ENCODE peak calls at places on chromosomes 3 and 15, in six cellular contexts. One of them, this sample, is unnamed.

GRCh38 chr3:69320867-69321266 is 65.0 kb downstream of the FRMD4B start:
- DNase-seq in IMR-90: no peak
- DNase-seq in H1: no peak
- DNase-seq in H9: no peak
- DNase-seq in trophoblast cell: peak
- DNase-seq in neuronal stem cell: no peak
- DNase-seq in this sample: no peak

GRCh38 chr3:24352893-24353553 is 141.6 kb downstream of the THRB start:
- DNase-seq in IMR-90: no peak
- DNase-seq in H1: no peak
- DNase-seq in H9: no peak
- DNase-seq in trophoblast cell: no peak
- DNase-seq in neuronal stem cell: no peak
- DNase-seq in this sample: no peak

GRCh38 chr3:143222505-143222904 is 102.9 kb downstream of the CHST2 start:
- DNase-seq in IMR-90: no peak
- DNase-seq in H1: no peak
- DNase-seq in H9: no peak
- DNase-seq in trophoblast cell: no peak
- DNase-seq in neuronal stem cell: no peak
- DNase-seq in this sample: peak

GRCh38 chr3:178159691-178160090 is 376.5 kb upstream of the KCNMB2 start:
- DNase-seq in IMR-90: no peak
- DNase-seq in H1: no peak
- DNase-seq in H9: no peak
- DNase-seq in trophoblast cell: no peak
- DNase-seq in neuronal stem cell: peak
- DNase-seq in this sample: no peak

GRCh38 chr15:30001592-30001991 is 81.2 kb upstream of the GOLGA8J start:
- DNase-seq in IMR-90: no peak
- DNase-seq in H1: no peak
- DNase-seq in H9: no peak
- DNase-seq in trophoblast cell: no peak
- DNase-seq in neuronal stem cell: no peak
- DNase-seq in this sample: no peak

GRCh38 chr3:128867200-128868125 is 12.0 kb upstream of the ACAD9 start:
- DNase-seq in IMR-90: no peak
- DNase-seq in H1: no peak
- DNase-seq in H9: no peak
- DNase-seq in trophoblast cell: peak
- DNase-seq in neuronal stem cell: no peak
- DNase-seq in this sample: peak

GRCh38 chr15:45157056-45157455 is 27.3 kb downstream of the DUOX1 start:
- DNase-seq in IMR-90: peak
- DNase-seq in H1: no peak
- DNase-seq in H9: no peak
- DNase-seq in trophoblast cell: no peak
- DNase-seq in neuronal stem cell: no peak
- DNase-seq in this sample: peak

GRCh38 chr3:11498646-11499045 is 145.1 kb downstream of the VGLL4 start:
- DNase-seq in IMR-90: peak
- DNase-seq in H1: no peak
- DNase-seq in H9: no peak
- DNase-seq in trophoblast cell: peak
- DNase-seq in neuronal stem cell: no peak
- DNase-seq in this sample: peak

GRCh38 chr3:41101231-41101630 is 98.1 kb upstream of the CTNNB1 start:
- DNase-seq in IMR-90: no peak
- DNase-seq in H1: no peak
- DNase-seq in H9: no peak
- DNase-seq in trophoblast cell: no peak
- DNase-seq in neuronal stem cell: no peak
- DNase-seq in this sample: no peak

GRCh38 chr3:13019706-13020105 is 53.5 kb downstream of the IQSEC1 start:
- DNase-seq in IMR-90: no peak
- DNase-seq in H1: no peak
- DNase-seq in H9: no peak
- DNase-seq in trophoblast cell: no peak
- DNase-seq in neuronal stem cell: no peak
- DNase-seq in this sample: no peak

GRCh38 chr15:35616436-35617271 is 70.7 kb upstream of the DPH6 start:
- DNase-seq in IMR-90: peak
- DNase-seq in H1: no peak
- DNase-seq in H9: no peak
- DNase-seq in trophoblast cell: no peak
- DNase-seq in neuronal stem cell: no peak
- DNase-seq in this sample: peak

GRCh38 chr15:66703540-66703941 is 1.5 kb downstream of the SMAD6 start:
- DNase-seq in IMR-90: peak
- DNase-seq in H1: no peak
- DNase-seq in H9: no peak
- DNase-seq in trophoblast cell: peak
- DNase-seq in neuronal stem cell: no peak
- DNase-seq in this sample: peak

GRCh38 chr3:53795176-53795575 is 51.0 kb downstream of the CHDH start:
- DNase-seq in IMR-90: no peak
- DNase-seq in H1: no peak
- DNase-seq in H9: no peak
- DNase-seq in trophoblast cell: no peak
- DNase-seq in neuronal stem cell: no peak
- DNase-seq in this sample: no peak

GRCh38 chr15:73800662-73801345 is 47.7 kb upstream of the INSYN1 start:
- DNase-seq in IMR-90: peak
- DNase-seq in H1: no peak
- DNase-seq in H9: no peak
- DNase-seq in trophoblast cell: no peak
- DNase-seq in neuronal stem cell: no peak
- DNase-seq in this sample: peak

GRCh38 chr3:55203486-55204010 is 275.7 kb upstream of the LRTM1 start:
- DNase-seq in IMR-90: peak
- DNase-seq in H1: no peak
- DNase-seq in H9: no peak
- DNase-seq in trophoblast cell: no peak
- DNase-seq in neuronal stem cell: no peak
- DNase-seq in this sample: no peak

GRCh38 chr15:23855260-23855659 is 168.2 kb upstream of the NDN start:
- DNase-seq in IMR-90: no peak
- DNase-seq in H1: no peak
- DNase-seq in H9: no peak
- DNase-seq in trophoblast cell: no peak
- DNase-seq in neuronal stem cell: no peak
- DNase-seq in this sample: peak

GRCh38 chr15:73273181-73274002 is 95.4 kb downstream of the HCN4 start:
- DNase-seq in IMR-90: peak
- DNase-seq in H1: peak
- DNase-seq in H9: peak
- DNase-seq in trophoblast cell: peak
- DNase-seq in neuronal stem cell: peak
- DNase-seq in this sample: peak

GRCh38 chr3:153138267-153139210 is 23.5 kb upstream of the RAP2B start:
- DNase-seq in IMR-90: peak
- DNase-seq in H1: no peak
- DNase-seq in H9: peak
- DNase-seq in trophoblast cell: peak
- DNase-seq in neuronal stem cell: no peak
- DNase-seq in this sample: peak

GRCh38 chr3:18862077-18862476 is 286.2 kb upstream of the KCNH8 start:
- DNase-seq in IMR-90: no peak
- DNase-seq in H1: no peak
- DNase-seq in H9: no peak
- DNase-seq in trophoblast cell: no peak
- DNase-seq in neuronal stem cell: no peak
- DNase-seq in this sample: no peak

GRCh38 chr15:101158166-101159095 is 93.4 kb downstream of the CHSY1 start:
- DNase-seq in IMR-90: no peak
- DNase-seq in H1: no peak
- DNase-seq in H9: no peak
- DNase-seq in trophoblast cell: no peak
- DNase-seq in neuronal stem cell: no peak
- DNase-seq in this sample: no peak

GRCh38 chr15:40283615-40284306 is 897 bp upstream of the ANKRD63 start:
- DNase-seq in IMR-90: no peak
- DNase-seq in H1: no peak
- DNase-seq in H9: no peak
- DNase-seq in trophoblast cell: no peak
- DNase-seq in neuronal stem cell: no peak
- DNase-seq in this sample: no peak

GRCh38 chr3:39981547-39982184 is 172.3 kb downstream of the MYRIP start:
- DNase-seq in IMR-90: no peak
- DNase-seq in H1: no peak
- DNase-seq in H9: no peak
- DNase-seq in trophoblast cell: no peak
- DNase-seq in neuronal stem cell: no peak
- DNase-seq in this sample: no peak
- H3K14ac ChIP-seq in IMR-90: no peak
- H3K14ac ChIP-seq in H1: no peak
- H3K14ac ChIP-seq in H9: no peak
- H3K14ac ChIP-seq in trophoblast cell: no peak
- H3K14ac ChIP-seq in neuronal stem cell: no peak
- H3K14ac ChIP-seq in this sample: no peak

GRCh38 chr15:42547926-42548257 is 701 bp downstream of the LRRC57 start:
- DNase-seq in IMR-90: peak
- DNase-seq in H1: no peak
- DNase-seq in H9: no peak
- DNase-seq in trophoblast cell: no peak
- DNase-seq in neuronal stem cell: no peak
- DNase-seq in this sample: no peak

GRCh38 chr15:42549782-42550392 is 1.2 kb downstream of the HAUS2 start:
- DNase-seq in IMR-90: no peak
- DNase-seq in H1: no peak
- DNase-seq in H9: no peak
- DNase-seq in trophoblast cell: no peak
- DNase-seq in neuronal stem cell: no peak
- DNase-seq in this sample: no peak

GRCh38 chr15:42548258-42549051 is at the start of the genes HAUS2 and LRRC57:
- DNase-seq in IMR-90: peak
- DNase-seq in H1: peak
- DNase-seq in H9: peak
- DNase-seq in trophoblast cell: peak
- DNase-seq in neuronal stem cell: peak
- DNase-seq in this sample: peak

GRCh38 chr15:42549052-42549491 is 434 bp downstream of the HAUS2 start:
- DNase-seq in IMR-90: peak
- DNase-seq in H1: no peak
- DNase-seq in H9: no peak
- DNase-seq in trophoblast cell: peak
- DNase-seq in neuronal stem cell: no peak
- DNase-seq in this sample: peak

DNA sequence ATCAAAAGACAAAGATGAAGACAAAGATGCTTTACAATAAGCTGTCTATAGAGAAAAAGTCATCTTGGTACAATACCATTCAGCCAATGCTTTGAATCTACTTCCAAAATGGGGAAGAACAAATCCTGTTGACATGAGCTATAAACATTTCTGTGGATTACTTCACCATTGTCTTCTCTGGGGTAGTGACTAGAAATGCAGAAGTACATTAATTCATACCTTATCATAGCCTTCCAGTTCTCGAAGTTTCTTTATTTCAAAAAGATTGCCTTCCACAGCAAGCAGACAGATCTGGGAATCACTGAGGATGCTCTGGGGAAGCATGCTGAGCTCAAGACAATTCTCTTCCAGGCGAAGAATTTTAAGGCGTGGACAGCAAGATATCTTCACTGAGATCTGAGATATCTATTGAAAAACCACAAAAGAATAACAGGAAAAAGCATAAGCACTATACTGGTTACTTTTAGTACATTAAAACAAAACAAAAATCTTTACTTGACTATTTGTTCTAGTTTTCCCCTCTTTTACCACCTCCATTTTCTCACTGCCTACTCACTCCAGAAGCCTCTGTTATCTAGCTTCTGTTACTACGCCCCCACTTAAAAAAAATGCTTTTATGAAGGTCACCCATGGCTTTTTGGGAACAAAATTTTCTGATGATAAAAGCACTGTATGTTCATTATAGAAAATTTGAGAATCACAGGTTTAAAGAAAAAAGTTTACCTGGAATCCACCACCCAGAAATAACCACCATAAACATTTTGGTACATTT is 3.5 kb downstream of the LRRC57 start:
- DNase-seq in IMR-90: no peak
- DNase-seq in H1: no peak
- DNase-seq in H9: no peak
- DNase-seq in trophoblast cell: no peak
- DNase-seq in neuronal stem cell: no peak
- DNase-seq in this sample: peak
- H3K14ac ChIP-seq in IMR-90: no peak
- H3K14ac ChIP-seq in H1: no peak
- H3K14ac ChIP-seq in H9: no peak
- H3K14ac ChIP-seq in trophoblast cell: no peak
- H3K14ac ChIP-seq in neuronal stem cell: no peak
- H3K14ac ChIP-seq in this sample: no peak

DNA sequence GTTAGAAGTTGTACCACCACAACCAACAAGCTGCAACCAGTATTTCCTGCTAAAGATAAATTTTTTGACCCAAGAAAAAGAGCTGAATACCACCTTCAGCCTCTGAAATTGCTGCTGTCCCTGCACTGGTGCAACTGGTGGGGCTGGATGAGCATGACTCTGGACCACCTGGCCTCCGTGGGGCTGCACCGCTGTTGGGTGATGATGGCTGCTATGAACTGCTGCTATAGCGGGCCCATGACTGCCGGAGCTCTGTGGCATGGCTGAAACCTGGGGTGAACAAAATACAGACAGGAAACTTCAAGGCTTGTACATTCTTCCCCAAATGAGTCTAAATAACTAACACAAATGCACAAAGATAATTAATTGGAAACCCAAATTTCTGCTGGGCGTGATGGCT is 28.9 kb downstream of the SIN3A start:
- DNase-seq in IMR-90: no peak
- DNase-seq in H1: no peak
- DNase-seq in H9: no peak
- DNase-seq in trophoblast cell: no peak
- DNase-seq in neuronal stem cell: no peak
- DNase-seq in this sample: no peak
- H3K14ac ChIP-seq in IMR-90: no peak
- H3K14ac ChIP-seq in H1: no peak
- H3K14ac ChIP-seq in H9: no peak
- H3K14ac ChIP-seq in trophoblast cell: no peak
- H3K14ac ChIP-seq in neuronal stem cell: no peak
- H3K14ac ChIP-seq in this sample: no peak

GRCh38 chr15:78323693-78324092 is 16.5 kb upstream of the CRABP1 start:
- DNase-seq in IMR-90: no peak
- DNase-seq in H1: no peak
- DNase-seq in H9: no peak
- DNase-seq in trophoblast cell: no peak
- DNase-seq in neuronal stem cell: no peak
- DNase-seq in this sample: no peak

GRCh38 chr15:78327442-78327841 is 12.7 kb upstream of the CRABP1 start:
- DNase-seq in IMR-90: no peak
- DNase-seq in H1: no peak
- DNase-seq in H9: no peak
- DNase-seq in trophoblast cell: no peak
- DNase-seq in neuronal stem cell: no peak
- DNase-seq in this sample: no peak

GRCh38 chr15:78322724-78323395 is 17.3 kb upstream of the CRABP1 start:
- DNase-seq in IMR-90: no peak
- DNase-seq in H1: no peak
- DNase-seq in H9: no peak
- DNase-seq in trophoblast cell: no peak
- DNase-seq in neuronal stem cell: no peak
- DNase-seq in this sample: no peak

GRCh38 chr15:78322243-78322642 is 17.9 kb upstream of the CRABP1 start:
- DNase-seq in IMR-90: peak
- DNase-seq in H1: no peak
- DNase-seq in H9: peak
- DNase-seq in trophoblast cell: no peak
- DNase-seq in neuronal stem cell: no peak
- DNase-seq in this sample: peak

GRCh38 chr15:78325092-78325843 is 14.9 kb upstream of the CRABP1 start:
- DNase-seq in IMR-90: peak
- DNase-seq in H1: no peak
- DNase-seq in H9: no peak
- DNase-seq in trophoblast cell: no peak
- DNase-seq in neuronal stem cell: no peak
- DNase-seq in this sample: no peak
- H3K14ac ChIP-seq in IMR-90: no peak
- H3K14ac ChIP-seq in H1: no peak
- H3K14ac ChIP-seq in H9: no peak
- H3K14ac ChIP-seq in trophoblast cell: no peak
- H3K14ac ChIP-seq in neuronal stem cell: no peak
- H3K14ac ChIP-seq in this sample: no peak